ENCODE peak calls at places on chromosomes 1 and 21, in five cellular contexts. B, O, G, P and V are unnamed samples.
A peak's percentile ranks its signal among the peaks of the same experiment; 100 is the strongest.

GRCh38 chr1:228804640-228805413 is 69.5 kb downstream of the RHOU start:
- DNase-seq in B (peak; percentile 51), O (no peak), G (no peak), P (no peak), V (no peak)

GRCh38 chr1:79128726-79129125 is 122.2 kb upstream of the ADGRL4 start:
- DNase-seq in B (peak; percentile 69), O (no peak), G (no peak), P (peak; percentile 78), V (peak; percentile 91)

GRCh38 chr1:46246548-46247432 is 773 bp upstream of the RAD54L start:
- DNase-seq in B (peak; percentile 46), O (peak; percentile 58), G (no peak), P (peak; percentile 24), V (peak; percentile 49)

GRCh38 chr21:42974832-42975820 is 764 bp downstream of the PKNOX1 start:
- DNase-seq in B (peak; percentile 70), O (peak; percentile 77), G (no peak), P (no peak), V (peak; percentile 46)

GRCh38 chr1:218510153-218510772 is 165.1 kb downstream of the TGFB2 start:
- DNase-seq in B (no peak), O (no peak), G (no peak), P (no peak), V (no peak)

GRCh38 chr1:150009604-150010387 is 730 bp downstream of the OTUD7B start:
- DNase-seq in B (peak; percentile 61), O (peak; percentile 40), G (no peak), P (peak; percentile 80), V (peak; percentile 89)

GRCh38 chr21:26834181-26834945 is 10.8 kb downstream of the ADAMTS1 start:
- DNase-seq in B (peak; percentile 38), O (no peak), G (no peak), P (no peak), V (no peak)

GRCh38 chr21:36087362-36088138 is 17.7 kb downstream of the CBR1 start:
- DNase-seq in B (no peak), O (no peak), G (no peak), P (peak; percentile 14), V (no peak)

GRCh38 chr1:203127672-203128611 is at the start of gene ADORA1:
- DNase-seq in B (peak; percentile 58), O (peak; percentile 67), G (peak; percentile 10), P (peak; percentile 33), V (peak; percentile 23)

GRCh38 chr1:78339490-78339889 is 151.3 kb upstream of the PTGFR start:
- DNase-seq in B (peak; percentile 24), O (no peak), G (no peak), P (peak; percentile 92), V (peak; percentile 91)

GRCh38 chr21:34802180-34802899 is 133.5 kb downstream of the CLIC6 start:
- DNase-seq in B (no peak), O (no peak), G (no peak), P (peak; percentile 32), V (peak; percentile 55)

GRCh38 chr1:11335417-11336070 is 62.5 kb downstream of the UBIAD1 start:
- DNase-seq in B (no peak), O (no peak), G (no peak), P (no peak), V (no peak)

GRCh38 chr1:235207202-235207565 is 46.1 kb upstream of the RBM34 start:
- DNase-seq in B (no peak), O (no peak), G (no peak), P (no peak), V (no peak)

GRCh38 chr1:106746448-106747085 is 309.9 kb upstream of the PRMT6 start:
- DNase-seq in B (no peak), O (no peak), G (no peak), P (no peak), V (no peak)

GRCh38 chr1:56797079-56797685 is 22.0 kb downstream of the FYB2 start:
- DNase-seq in B (no peak), O (peak; percentile 31), G (no peak), P (no peak), V (no peak)

GRCh38 chr1:185155600-185156320 is 993 bp downstream of the TRMT1L start:
- DNase-seq in B (peak; percentile 32), O (no peak), G (no peak), P (peak; percentile 3), V (peak; percentile 58)

GRCh38 chr21:44736291-44737004 is 25.1 kb upstream of the TSPEAR start:
- DNase-seq in B (no peak), O (no peak), G (no peak), P (no peak), V (no peak)

DNA sequence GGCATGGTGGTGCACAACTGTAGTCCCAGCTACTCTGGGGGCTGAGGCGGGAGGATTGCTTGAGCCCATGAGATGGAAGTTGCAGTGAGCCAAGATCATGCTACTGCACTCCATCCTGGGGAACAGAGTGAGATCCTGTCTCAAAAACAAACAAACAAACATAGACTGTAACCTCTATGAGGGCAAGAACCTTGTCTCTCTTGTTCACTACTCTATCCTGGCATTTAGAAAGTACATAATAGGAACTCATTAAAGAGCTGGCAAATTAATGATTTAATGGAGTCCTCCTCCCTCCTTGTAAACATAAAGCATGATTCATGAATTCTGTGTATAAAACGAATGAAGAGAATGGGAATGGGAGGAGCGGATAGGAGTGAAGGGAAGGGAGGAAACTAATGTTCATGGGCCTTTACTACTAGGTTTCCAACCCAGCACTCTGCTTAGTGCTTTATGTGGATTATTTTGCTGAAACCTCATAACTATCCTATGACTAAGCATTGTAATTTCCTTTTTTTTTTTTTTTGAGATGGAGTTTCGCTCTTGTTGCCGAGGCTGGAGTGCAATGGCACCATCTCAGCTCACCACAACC is 8.6 kb downstream of the LMOD1 start:
- DNase-seq in B (peak; percentile 81), O (no peak), G (no peak), P (peak; percentile 46), V (peak; percentile 78)
- H3K4me3 ChIP-seq in B (no peak overlapping the region), O (no peak overlapping the region), G (no peak overlapping the region), P (no peak overlapping the region), V (no peak overlapping the region)

GRCh38 chr1:16141573-16142336 is 14.1 kb downstream of the EPHA2 start:
- DNase-seq in B (peak; percentile 44), O (no peak), G (no peak), P (no peak), V (no peak)
- TF ChIP-seq CTCF in B (no peak), O (no peak), G (no peak), P (no peak), V (no peak)

DNA sequence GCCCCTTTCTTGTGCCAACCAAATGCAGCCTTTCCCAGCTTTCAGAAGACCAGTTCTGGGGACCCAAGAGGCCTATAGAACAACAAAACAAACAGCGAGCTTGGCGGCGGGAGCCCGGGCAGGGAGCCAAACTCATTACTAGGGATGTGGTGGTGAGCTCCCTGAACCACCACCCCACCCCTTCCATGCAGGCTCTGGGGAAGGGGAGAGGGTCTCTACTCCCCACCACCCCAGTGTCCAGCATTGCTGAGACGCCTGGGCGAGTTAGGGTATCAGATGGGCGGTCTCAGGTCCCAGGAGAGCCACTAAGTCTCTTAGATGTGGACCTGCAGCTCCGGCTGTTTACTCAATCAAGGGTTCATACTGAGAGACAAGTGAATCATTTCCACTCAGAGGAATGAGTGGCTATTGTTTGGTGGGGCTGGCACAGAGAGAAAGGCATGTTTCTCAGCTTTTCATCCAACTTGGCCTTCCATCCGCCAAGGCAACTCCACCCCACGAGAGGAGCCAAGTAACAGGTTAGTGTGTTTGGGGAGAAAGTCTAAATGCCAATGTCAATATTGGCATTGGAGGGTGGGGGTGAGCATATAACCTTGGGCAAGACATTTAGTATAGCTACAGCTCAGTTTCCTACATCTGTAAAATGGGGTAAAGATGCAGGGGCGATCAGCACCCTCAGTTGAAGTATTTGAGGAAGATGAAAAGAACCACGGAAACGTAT is 40.9 kb downstream of the PLXNA2 start:
- DNase-seq in B (peak; percentile 89), O (peak; percentile 65), G (no peak), P (peak; percentile 61), V (peak; percentile 72)
- H3K4me3 ChIP-seq in B (no peak overlapping the region), O (no peak overlapping the region), G (no peak overlapping the region), P (no peak overlapping the region), V (no peak overlapping the region)

GRCh38 chr1:177665935-177666334 is 303.9 kb downstream of the SEC16B start:
- DNase-seq in B (no peak), O (no peak), G (no peak), P (no peak), V (no peak)

GRCh38 chr1:177669161-177669560 is 300.7 kb downstream of the SEC16B start:
- DNase-seq in B (no peak), O (no peak), G (no peak), P (no peak), V (no peak)
- TF ChIP-seq CTCF in B (no peak), O (no peak), G (no peak), P (no peak), V (no peak)

GRCh38 chr1:165496493-165496892 is 47.3 kb upstream of the LRRC52 start:
- DNase-seq in B (no peak), O (peak; percentile 40), G (no peak), P (no peak), V (no peak)
- H3K4me3 ChIP-seq in B (no peak overlapping the region), O (no peak overlapping the region), G (no peak overlapping the region), P (no peak overlapping the region), V (no peak overlapping the region)